ENCODE peak calls at places on chromosomes 16 and 17, in ten cellular contexts. D is heart right ventricle, T is uterus, I is adrenal gland, L is nephron progenitor cell, G is progenitor cell of endocrine pancreas, V is RWPE1, E is AG04449, Q is neural crest cell, J is vagina. C is an unnamed sample.

GRCh38 chr16:2715519-2715918 is 4.5 kb downstream of the PRSS27 start:
- DNase-seq in G (peak; percentile 68), E (no peak), Q (peak; percentile 54), I (peak; percentile 51), J (no peak), L (peak; percentile 93), D (peak; percentile 75), T (no peak), V (peak; percentile 48), C (no peak)

GRCh38 chr17:40203131-40203530 is 16.0 kb upstream of the WIPF2 start:
- DNase-seq in T (no peak), J (no peak), V (no peak), E (no peak), D (no peak), G (no peak), L (no peak), Q (no peak), I (peak; percentile 40), C (no peak)

GRCh38 chr17:78868391-78868790 is 27.8 kb upstream of the USP36 start:
- DNase-seq in D (no peak), E (peak; percentile 41), J (no peak), G (no peak), L (no peak), Q (no peak), I (no peak), T (no peak), V (no peak), C (no peak)

GRCh38 chr17:78628547-78629435 is 51.6 kb upstream of the DNAH17 start:
- DNase-seq in G (no peak), J (no peak), Q (no peak), D (no peak), L (no peak), T (no peak), I (no peak), V (no peak), E (no peak), C (no peak)

GRCh38 chr16:57528499-57529323 is 7.7 kb downstream of the CCDC102A start:
- DNase-seq in I (no peak), T (peak; percentile 16), V (no peak), G (peak; percentile 58), J (no peak), L (peak; percentile 71), Q (no peak), D (no peak), E (no peak), C (no peak)

GRCh38 chr17:47775181-47775580 is 42.1 kb downstream of the TBX21 start:
- DNase-seq in I (no peak), E (no peak), V (no peak), L (no peak), D (no peak), Q (no peak), T (no peak), G (no peak), J (no peak), C (no peak)

GRCh38 chr17:46915596-46915995 is 7.4 kb upstream of the GOSR2 start:
- DNase-seq in L (no peak), I (no peak), J (no peak), Q (no peak), G (no peak), D (no peak), T (no peak), V (no peak), E (no peak), C (no peak)

GRCh38 chr17:78677303-78678219 is 100.4 kb upstream of the DNAH17 start:
- DNase-seq in I (peak; percentile 91), L (no peak), D (no peak), J (no peak), Q (no peak), G (no peak), E (no peak), T (no peak), V (no peak), C (no peak)

GRCh38 chr17:27343972-27344607 is 50.2 kb downstream of the WSB1 start:
- DNase-seq in I (peak; percentile 29), V (no peak), G (no peak), E (no peak), Q (no peak), T (no peak), L (no peak), D (no peak), J (no peak), C (no peak)

GRCh38 chr16:71869089-71869488 is 14.9 kb downstream of the ZNF821 start:
- DNase-seq in E (no peak), V (no peak), T (no peak), G (no peak), D (no peak), J (no peak), I (no peak), L (no peak), Q (no peak), C (no peak)

GRCh38 chr17:42016952-42017865 is at the start of gene DNAJC7:
- DNase-seq in E (no peak), T (peak; percentile 88), G (peak; percentile 77), V (peak; percentile 92), Q (peak; percentile 81), D (peak; percentile 92), L (peak; percentile 88), I (peak; percentile 91), J (no peak), C (peak; percentile 91)
- TF ChIP-seq CTCF in E (no peak), T (no peak), G (no peak), V (no peak), Q (no peak), D (no peak), L (no peak), I (no peak), J (peak; percentile 43), C (no peak)

GRCh38 chr17:80561541-80562114 is 17.0 kb downstream of the RPTOR start:
- DNase-seq in I (no peak), J (no peak), E (no peak), D (no peak), T (no peak), Q (no peak), G (no peak), V (no peak), L (no peak), C (no peak)

GRCh38 chr17:80552523-80552922 is 7.9 kb downstream of the RPTOR start:
- DNase-seq in J (no peak), I (no peak), V (no peak), Q (no peak), D (no peak), L (no peak), G (no peak), E (no peak), T (no peak), C (no peak)

GRCh38 chr17:80555266-80555665 is 10.6 kb downstream of the RPTOR start:
- DNase-seq in Q (no peak), J (no peak), I (no peak), L (no peak), T (no peak), E (no peak), V (no peak), D (no peak), G (no peak), C (no peak)

GRCh38 chr17:80559688-80560290 is 15.2 kb downstream of the RPTOR start:
- DNase-seq in Q (no peak), G (no peak), T (no peak), V (no peak), D (no peak), L (no peak), E (peak; percentile 76), I (no peak), J (no peak), C (no peak)

DNA sequence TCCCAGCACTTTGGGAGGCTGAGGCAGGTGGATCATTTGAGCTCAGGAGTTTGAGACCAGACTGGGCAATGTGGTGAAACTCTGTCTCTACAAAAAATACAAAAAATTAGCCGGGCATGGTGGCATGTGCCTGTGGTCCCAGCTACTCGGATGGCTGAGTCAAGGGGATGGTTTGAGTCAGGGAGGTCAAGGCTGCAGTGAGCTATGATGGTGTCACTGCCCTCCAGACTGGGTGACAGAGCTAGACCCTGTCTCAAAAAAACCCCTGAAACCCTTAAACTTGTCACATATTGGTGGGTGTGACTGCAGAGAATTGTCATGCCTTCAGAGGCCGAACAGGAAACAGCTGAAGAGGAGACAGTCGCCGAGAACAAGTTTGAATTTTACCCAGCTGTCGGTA is 13.4 kb downstream of the RPTOR start:
- DNase-seq in V (no peak), Q (no peak), J (no peak), T (no peak), E (no peak), L (no peak), I (no peak), G (no peak), D (no peak), C (no peak)
- TF ChIP-seq CTCF in V (no peak), Q (no peak), J (no peak), T (no peak), E (no peak), L (no peak), I (no peak), G (no peak), D (no peak), C (no peak)

DNA sequence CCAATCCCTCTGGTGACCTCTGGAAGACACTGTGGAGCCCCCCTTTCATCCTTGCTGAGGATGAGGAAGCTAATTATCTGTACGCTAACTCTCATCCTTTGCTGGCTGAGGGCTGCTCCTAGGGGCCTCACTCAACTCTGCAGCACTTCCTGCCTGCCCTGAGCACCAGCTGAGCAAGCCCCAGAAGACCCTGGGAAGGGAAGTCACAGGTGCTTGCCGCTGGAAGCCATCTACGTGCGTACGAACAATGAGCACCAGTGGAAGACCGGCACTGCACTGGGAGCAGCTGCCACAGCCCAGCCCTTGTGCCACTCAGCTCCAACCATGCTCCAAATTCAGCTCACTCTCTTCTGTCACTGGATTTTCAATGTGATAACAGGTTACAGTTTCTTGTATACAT is 145.7 kb upstream of the CDH5 start:
- DNase-seq in L (no peak), D (no peak), T (no peak), G (no peak), J (no peak), V (no peak), E (no peak), Q (no peak), I (no peak), C (no peak)
- TF ChIP-seq CTCF in L (no peak), D (no peak), T (no peak), G (no peak), J (no peak), V (no peak), E (no peak), Q (no peak), I (no peak), C (no peak)

GRCh38 chr16:89919535-89920406 is 1.1 kb downstream of the MC1R start:
- DNase-seq in G (no peak), V (no peak), Q (no peak), E (no peak), D (no peak), L (no peak), I (peak; percentile 6), T (no peak), J (no peak), C (no peak)

GRCh38 chr16:89917773-89918452 is 749 bp upstream of the MC1R start:
- DNase-seq in E (no peak), I (peak; percentile 85), D (peak; percentile 85), J (no peak), Q (peak; percentile 53), L (peak; percentile 63), T (peak; percentile 56), V (peak; percentile 68), G (peak; percentile 23), C (no peak)

GRCh38 chr16:89920723-89921122 is 2.1 kb downstream of the MC1R start:
- DNase-seq in J (no peak), E (no peak), I (peak; percentile 41), V (no peak), Q (no peak), G (no peak), D (no peak), T (no peak), L (no peak), C (no peak)

GRCh38 chr16:89921131-89921698 is 1.9 kb upstream of the TUBB3 start:
- DNase-seq in D (no peak), T (no peak), E (no peak), J (no peak), G (no peak), I (peak; percentile 55), Q (no peak), L (no peak), V (no peak), C (no peak)

GRCh38 chr16:89918453-89919347 is at the start of gene MC1R:
- DNase-seq in I (peak; percentile 36), T (no peak), Q (peak; percentile 59), V (no peak), E (no peak), G (peak; percentile 51), L (peak; percentile 58), D (no peak), J (no peak), C (no peak)
- TF ChIP-seq CTCF in I (peak; percentile 47), T (peak; percentile 27), Q (peak; percentile 68), V (peak; percentile 21), E (peak; percentile 72), G (peak; percentile 69), L (peak; percentile 48), D (peak; percentile 47), J (peak; percentile 5), C (peak; percentile 76)

C was measured in type B pancreatic cell.